ENCODE peak calls at places on chromosomes 16 and 17, in eight cellular contexts. M is activated CD8-positive, alpha-beta memory T cell treated with anti-CD3 and anti-CD28 coated beads for 1 hour; Q is Peyer's patch; R is renal cortical epithelial cell; J is head of caudate nucleus; D is A549; E is stimulated activated CD8-positive, alpha-beta memory T cell treated with anti-CD3 and anti-CD28 coated beads, Interleukin-15, amount 100 ng/mL, for 1 hour; F is foreskin fibroblast. O is an unnamed sample.
A peak's percentile ranks its signal among the peaks of the same experiment; 100 is the strongest.

GRCh38 chr17:41178843-41179616 is 1.0 kb upstream of the KRTAP4-2 start:
- DNase-seq in D (no peak), J (no peak), E (no peak), M (no peak), Q (no peak), R (peak; percentile 15), F (peak; percentile 38), O (peak; percentile 27)

GRCh38 chr16:48291303-48291702 is 44.0 kb upstream of the ABCC11 start:
- DNase-seq in M (no peak), D (no peak), R (no peak), F (no peak), Q (no peak), J (no peak), E (no peak), O (no peak)

GRCh38 chr17:48724241-48725004 is 1.4 kb downstream of the PRAC2 start:
- DNase-seq in M (peak; percentile 40), E (peak; percentile 68), J (peak; percentile 74), F (peak; percentile 67), D (peak; percentile 68), R (peak; percentile 54), Q (peak; percentile 64), O (peak; percentile 96)

GRCh38 chr17:35588196-35588920 is 1.2 kb downstream of the AP2B1 start:
- DNase-seq in E (no peak), Q (no peak), D (peak; percentile 92), R (peak; percentile 95), M (no peak), F (peak; percentile 54), J (no peak), O (peak; percentile 63)

GRCh38 chr17:7211512-7212277 is 7.9 kb downstream of the DLG4 start:
- DNase-seq in R (no peak), E (no peak), M (no peak), J (no peak), D (no peak), Q (no peak), F (no peak), O (no peak)

GRCh38 chr17:67079481-67079880 is 35.1 kb downstream of the CACNG1 start:
- DNase-seq in E (no peak), Q (no peak), J (no peak), D (no peak), F (no peak), R (no peak), M (no peak), O (no peak)

GRCh38 chr17:2222901-2223616 is 80.5 kb downstream of the SMG6 start:
- DNase-seq in M (peak; percentile 25), D (no peak), R (peak; percentile 19), Q (peak; percentile 36), J (no peak), F (no peak), E (peak; percentile 23), O (peak; percentile 55)

GRCh38 chr17:48728232-48729231 is at the start of gene HOXB13:
- DNase-seq in D (peak; percentile 86), J (no peak), R (no peak), F (peak; percentile 58), Q (no peak), E (no peak), M (no peak), O (peak; percentile 27)

GRCh38 chr16:10616744-10617640 is 36.6 kb upstream of the EMP2 start:
- DNase-seq in F (peak; percentile 29), J (peak; percentile 40), M (no peak), D (no peak), E (no peak), Q (no peak), R (no peak), O (peak; percentile 52)

GRCh38 chr16:11966173-11966572 is 1.2 kb downstream of the TNFRSF17 start:
- DNase-seq in D (no peak), E (no peak), M (no peak), Q (no peak), J (no peak), R (no peak), F (no peak), O (no peak)

GRCh38 chr17:29073520-29073919 is 30.6 kb downstream of the PIPOX start:
- DNase-seq in R (no peak), M (no peak), Q (no peak), E (no peak), D (no peak), J (no peak), F (no peak), O (no peak)

GRCh38 chr17:50478391-50479361 is at the start of gene RSAD1:
- DNase-seq in J (peak; percentile 86), D (peak; percentile 85), R (peak; percentile 61), M (peak; percentile 40), F (peak; percentile 88), Q (peak; percentile 86), E (peak; percentile 68), O (peak; percentile 92)

GRCh38 chr16:61957075-61957474 is 79.2 kb downstream of the CDH8 start:
- DNase-seq in M (no peak), J (no peak), D (no peak), F (no peak), R (no peak), Q (no peak), E (no peak), O (no peak)

GRCh38 chr16:69315486-69316311 is 4.5 kb downstream of the VPS4A start:
- DNase-seq in E (no peak), D (no peak), M (no peak), R (no peak), J (no peak), Q (peak; percentile 11), F (no peak), O (no peak)

GRCh38 chr17:45372325-45372869 is 55.6 kb upstream of the MAP3K14 start:
- DNase-seq in Q (no peak), D (peak; percentile 50), F (no peak), M (no peak), R (no peak), E (no peak), J (no peak), O (peak; percentile 18)

GRCh38 chr17:50210249-50211225 is 9.1 kb upstream of the COL1A1 start:
- DNase-seq in Q (no peak), D (peak; percentile 85), E (no peak), J (no peak), R (peak; percentile 86), F (peak; percentile 97), M (no peak), O (peak; percentile 97)

GRCh38 chr16:73878616-73879015 is 418.0 kb upstream of the PSMD7 start:
- DNase-seq in J (peak; percentile 29), E (no peak), R (peak; percentile 77), Q (no peak), M (no peak), F (peak; percentile 39), D (peak; percentile 27), O (peak; percentile 84)

GRCh38 chr17:38591759-38592241 is 14.0 kb downstream of the SRCIN1 start:
- DNase-seq in F (no peak), M (no peak), E (no peak), R (peak; percentile 59), J (no peak), Q (no peak), D (no peak), O (peak; percentile 36)

GRCh38 chr17:34542700-34543336 is 36.6 kb upstream of the TMEM132E start:
- DNase-seq in R (no peak), Q (peak; percentile 47), E (peak; percentile 38), D (peak; percentile 40), J (peak; percentile 62), M (peak; percentile 9), F (peak; percentile 9), O (peak; percentile 48)

GRCh38 chr17:74466785-74467158 is 338 bp downstream of the CD300A start:
- DNase-seq in J (no peak), R (no peak), Q (no peak), F (no peak), M (no peak), D (no peak), E (no peak), O (no peak)

GRCh38 chr16:67442581-67443255 is 11.8 kb downstream of the HSD11B2 start:
- DNase-seq in E (no peak), D (no peak), Q (no peak), F (no peak), R (no peak), M (no peak), J (no peak), O (no peak)

GRCh38 chr16:14378131-14378551 is 251.9 kb downstream of the PARN start:
- DNase-seq in M (no peak), D (peak; percentile 54), R (no peak), F (peak; percentile 80), Q (no peak), J (no peak), E (no peak), O (peak; percentile 75)

GRCh38 chr17:31158741-31159377 is 64.1 kb downstream of the NF1 start:
- DNase-seq in M (no peak), F (no peak), R (no peak), J (no peak), Q (no peak), D (no peak), E (no peak), O (peak; percentile 46)

GRCh38 chr16:68665501-68665900 is 20.4 kb downstream of the CDH3 start:
- DNase-seq in R (peak; percentile 68), M (no peak), J (no peak), E (no peak), Q (no peak), F (no peak), D (no peak), O (no peak)